ENCODE peak calls at places on chromosomes 4 and X, in six cellular contexts. J, A, H, F, C and X are unnamed samples.

GRCh38 chr4:101621120-101621519 is 169.4 kb upstream of the BANK1 start:
- DNase-seq in A (no peak), F (no peak), H (no peak), C (no peak), J (no peak), X (peak)

GRCh38 chrX:11363069-11363594 is 69.9 kb downstream of the AMELX start:
- DNase-seq in C (no peak), J (no peak), H (no peak), F (no peak), A (no peak), X (no peak)

GRCh38 chrX:53456254-53456653 is 22.1 kb upstream of the HSD17B10 start:
- DNase-seq in F (peak), H (no peak), C (no peak), J (no peak), A (no peak), X (no peak)

GRCh38 chr4:25487155-25487554 is 110.1 kb downstream of the ANAPC4 start:
- DNase-seq in C (no peak), J (no peak), A (no peak), H (no peak), F (no peak), X (no peak)

GRCh38 chr4:176690716-176691115 is 102.0 kb downstream of the VEGFC start:
- DNase-seq in F (no peak), A (no peak), H (no peak), C (no peak), J (no peak), X (no peak)

GRCh38 chr4:6740347-6740746 is 24.4 kb downstream of the BLOC1S4 start:
- DNase-seq in A (no peak), C (no peak), F (no peak), J (no peak), H (no peak), X (no peak)

GRCh38 chr4:67684839-67685531 is 16.0 kb downstream of the UBA6 start:
- DNase-seq in C (no peak), F (no peak), H (no peak), A (no peak), J (no peak), X (no peak)

GRCh38 chrX:34875204-34875603 is 67.4 kb upstream of the FAM47B start:
- DNase-seq in C (no peak), J (no peak), H (no peak), A (no peak), F (peak), X (no peak)

GRCh38 chrX:131724292-131724691 is 180.4 kb downstream of the OR13H1 start:
- DNase-seq in J (no peak), C (no peak), F (no peak), A (no peak), H (no peak), X (no peak)

GRCh38 chrX:119009071-119009470 is 34.7 kb downstream of the LONRF3 start:
- DNase-seq in J (no peak), A (no peak), H (no peak), F (no peak), C (no peak), X (no peak)

GRCh38 chrX:10542549-10542948 is 77.8 kb downstream of the MID1 start:
- DNase-seq in J (no peak), C (no peak), H (no peak), F (no peak), A (no peak), X (no peak)

GRCh38 chr4:116122131-116122530 is 963.2 kb downstream of the TRAM1L1 start:
- DNase-seq in J (no peak), C (no peak), A (no peak), H (no peak), F (peak), X (no peak)

GRCh38 chrX:18702362-18703195 is 4.9 kb upstream of the PPEF1 start:
- DNase-seq in C (no peak), F (peak), H (no peak), J (no peak), A (peak), X (no peak)

GRCh38 chr4:7059673-7060072 is 8.2 kb downstream of the GRPEL1 start:
- DNase-seq in H (no peak), C (no peak), F (no peak), A (no peak), J (no peak), X (no peak)

GRCh38 chrX:71250856-71251255 is 3.1 kb downstream of the ZMYM3 start:
- DNase-seq in F (no peak), C (no peak), H (no peak), J (no peak), A (no peak), X (no peak)

GRCh38 chr4:8675906-8676305 is 83.3 kb downstream of the CPZ start:
- DNase-seq in F (no peak), C (no peak), H (no peak), J (no peak), A (no peak), X (no peak)

GRCh38 chr4:1416948-1417260 is 10.7 kb upstream of the NKX1-1 start:
- DNase-seq in C (no peak), A (no peak), F (no peak), J (no peak), H (no peak), X (no peak)